ENCODE peak calls at places on chromosomes 13 and 19, in five cellular contexts. X, M, I, C and B are unnamed samples.

GRCh38 chr19:17679526-17680234 is 8.5 kb downstream of the UNC13A start:
- DNase-seq in X (no peak), M (no peak), I (peak; percentile 43), C (peak; percentile 37), B (no peak)

GRCh38 chr19:53877361-53877766 is 4.6 kb upstream of the PRKCG start:
- DNase-seq in X (no peak), M (no peak), I (no peak), C (peak; percentile 34), B (no peak)

GRCh38 chr13:40992678-40993077 is 26.4 kb downstream of the ELF1 start:
- DNase-seq in X (no peak), M (no peak), I (no peak), C (no peak), B (no peak)

GRCh38 chr19:19171821-19172532 is 1.9 kb upstream of the MEF2B start:
- DNase-seq in X (no peak), M (no peak), I (no peak), C (peak; percentile 61), B (no peak)

GRCh38 chr13:85148009-85148408 is 651.2 kb downstream of the SLITRK6 start:
- DNase-seq in X (no peak), M (no peak), I (peak; percentile 87), C (peak; percentile 24), B (no peak)

GRCh38 chr13:68984688-68985319 is 1122.8 kb upstream of the ATXN8OS start:
- DNase-seq in X (no peak), M (no peak), I (no peak), C (no peak), B (no peak)

GRCh38 chr13:72390909-72391308 is 336.5 kb downstream of the MZT1 start:
- DNase-seq in X (no peak), M (peak; percentile 48), I (no peak), C (no peak), B (no peak)

GRCh38 chr13:95385373-95385772 is 84.1 kb upstream of the ABCC4 start:
- DNase-seq in X (no peak), M (no peak), I (no peak), C (no peak), B (no peak)

GRCh38 chr19:18915639-18916038 is 3.5 kb downstream of the COPE start:
- DNase-seq in X (no peak), M (peak; percentile 50), I (peak; percentile 69), C (peak; percentile 72), B (no peak)

GRCh38 chr13:51148952-51149573 is 38.0 kb upstream of the C13orf42 start:
- DNase-seq in X (no peak), M (peak; percentile 34), I (peak; percentile 82), C (peak; percentile 91), B (peak; percentile 38)

GRCh38 chr13:99875391-99875790 is 96.2 kb downstream of the ZIC5 start:
- DNase-seq in X (no peak), M (no peak), I (no peak), C (no peak), B (no peak)

GRCh38 chr19:32914879-32915278 is 45.3 kb upstream of the SLC7A9 start:
- DNase-seq in X (no peak), M (no peak), I (no peak), C (no peak), B (no peak)

GRCh38 chr19:49231389-49231788 is 73.8 kb downstream of the TRPM4 start:
- DNase-seq in X (no peak), M (no peak), I (no peak), C (no peak), B (no peak)

GRCh38 chr13:27968316-27969072 is 621 bp downstream of the CDX2 start:
- DNase-seq in X (no peak), M (no peak), I (peak; percentile 77), C (peak; percentile 72), B (no peak)

GRCh38 chr13:25170554-25171107 is 1.5 kb downstream of the AMER2 start:
- DNase-seq in X (no peak), M (no peak), I (peak; percentile 67), C (peak; percentile 56), B (no peak)

GRCh38 chr19:17489392-17490030 is 19.2 kb downstream of the SLC27A1 start:
- DNase-seq in X (no peak), M (no peak), I (no peak), C (peak; percentile 41), B (no peak)

GRCh38 chr19:18436651-18437478 is 1.1 kb downstream of the ISYNA1 start:
- DNase-seq in X (no peak), M (no peak), I (peak; percentile 92), C (peak; percentile 96), B (peak; percentile 85)

GRCh38 chr13:98155475-98156111 is 12.7 kb downstream of the FARP1 start:
- DNase-seq in X (no peak), M (no peak), I (no peak), C (no peak), B (no peak)

GRCh38 chr13:44573790-44574465 is 2.2 kb downstream of the TSC22D1 start:
- DNase-seq in X (no peak), M (no peak), I (peak; percentile 60), C (peak; percentile 70), B (no peak)

GRCh38 chr19:38684078-38684861 is 36.8 kb downstream of the ACTN4 start:
- DNase-seq in X (peak; percentile 43), M (peak; percentile 93), I (no peak), C (no peak), B (peak; percentile 88)

GRCh38 chr13:48595330-48596127 is 58.2 kb upstream of the CYSLTR2 start:
- DNase-seq in X (no peak), M (peak; percentile 50), I (peak; percentile 45), C (peak; percentile 68), B (peak; percentile 66)

GRCh38 chr19:8244442-8244841 is 35.3 kb downstream of the CERS4 start:
- DNase-seq in X (no peak), M (no peak), I (no peak), C (no peak), B (no peak)

GRCh38 chr13:29679357-29680050 is 84.0 kb upstream of the SLC7A1 start:
- DNase-seq in X (no peak), M (no peak), I (no peak), C (no peak), B (peak; percentile 36)

GRCh38 chr19:16922949-16923348 is 34.1 kb downstream of the F2RL3 start:
- DNase-seq in X (no peak), M (no peak), I (no peak), C (no peak), B (no peak)

GRCh38 chr19:34645551-34645950 is 31.4 kb downstream of the SCGB2B2 start:
- DNase-seq in X (no peak), M (no peak), I (no peak), C (no peak), B (no peak)

DNA sequence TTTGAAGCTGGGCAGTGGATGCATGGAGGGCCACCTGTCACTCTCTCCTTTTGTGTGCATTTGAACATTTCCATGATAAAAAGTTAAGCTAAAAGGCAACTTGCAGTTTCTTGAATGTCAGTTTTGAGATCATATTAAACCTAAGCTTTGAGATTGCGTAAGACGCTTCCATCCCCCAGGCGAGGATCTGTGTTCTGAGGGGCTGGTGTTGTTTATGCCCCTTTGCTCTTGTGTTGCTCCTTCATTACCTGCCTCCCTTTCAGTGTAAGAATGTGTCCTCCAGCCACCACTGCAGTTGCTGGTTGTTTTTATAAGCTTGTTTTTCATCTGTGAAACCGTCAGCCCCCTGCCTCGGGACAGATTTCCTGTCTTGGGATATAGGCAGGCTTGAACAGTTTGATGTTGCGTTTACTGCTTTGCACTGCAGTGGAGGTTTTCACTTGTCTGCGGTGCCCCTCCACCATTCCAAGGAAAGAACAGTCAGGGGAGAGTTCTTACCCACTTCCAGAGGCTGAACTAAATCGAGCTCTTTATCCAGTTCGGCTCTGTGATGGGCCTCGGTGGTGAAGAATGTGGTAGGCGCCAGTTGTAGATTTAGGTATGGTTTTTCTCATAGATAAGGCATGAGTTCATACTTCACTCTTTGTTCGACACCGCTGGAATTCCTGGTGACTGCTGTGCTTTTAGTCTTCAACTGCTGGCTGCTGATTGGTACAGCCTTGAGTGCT is 96.8 kb downstream of the ARHGEF7 start:
- DNase-seq in X (no peak), M (no peak), I (peak; percentile 70), C (peak; percentile 67), B (no peak)
- H3K27ac ChIP-seq in X (peak overlapping the region; percentile 39), M (no peak overlapping the region), I (peak overlapping the region; percentile 32), C (peak overlapping the region; percentile 81), B (no peak overlapping the region)

GRCh38 chr19:11252665-11253355 is 9.5 kb downstream of the DOCK6 start:
- DNase-seq in X (no peak), M (no peak), I (no peak), C (peak; percentile 17), B (no peak)
- H3K27ac ChIP-seq in X (no peak overlapping the region), M (no peak overlapping the region), I (no peak overlapping the region), C (no peak overlapping the region), B (peak overlapping the region; percentile 42)

DNA sequence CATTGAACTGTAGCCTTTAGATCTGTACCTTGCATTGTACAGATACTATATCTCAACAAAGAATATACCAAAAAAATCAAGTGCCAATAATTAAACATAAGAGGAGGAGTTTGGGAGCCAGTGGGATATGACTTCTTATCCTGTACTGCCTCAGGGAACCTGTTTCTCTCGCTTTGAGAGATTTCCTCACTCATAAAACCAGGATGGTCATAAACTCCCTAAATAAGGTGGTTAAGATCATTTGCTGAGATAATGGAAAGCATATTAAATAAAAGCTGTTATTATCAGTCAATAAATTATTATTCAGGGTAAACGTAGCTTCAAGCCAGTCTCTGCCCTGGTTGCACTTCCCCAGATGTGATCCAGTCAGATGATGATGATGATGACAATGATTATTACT is 17.0 kb downstream of the OPA3 start:
- DNase-seq in X (no peak), M (no peak), I (no peak), C (no peak), B (no peak)
- H3K27ac ChIP-seq in X (no peak overlapping the region), M (no peak overlapping the region), I (no peak overlapping the region), C (no peak overlapping the region), B (no peak overlapping the region)

DNA sequence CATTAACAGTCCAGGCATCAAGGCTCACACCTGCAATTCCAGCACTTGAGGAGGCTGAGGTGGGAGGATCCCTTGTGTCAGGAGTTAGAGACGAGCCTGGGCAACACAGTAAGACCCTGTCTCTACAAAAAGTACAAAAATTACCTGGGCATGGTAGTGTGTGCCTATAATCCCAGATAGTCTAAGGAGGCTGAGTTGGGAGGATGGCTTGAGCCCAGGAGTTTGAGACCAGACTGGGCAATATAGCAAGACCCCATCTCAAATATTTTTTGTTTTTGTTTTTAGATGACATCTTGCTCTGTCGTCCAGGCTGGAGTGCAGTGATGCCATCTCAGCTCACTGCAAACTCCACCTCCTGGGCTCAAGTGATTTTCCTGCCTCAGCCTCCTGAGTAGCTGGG is 40.1 kb upstream of the ONECUT3 start:
- DNase-seq in X (no peak), M (no peak), I (no peak), C (no peak), B (no peak)
- H3K27ac ChIP-seq in X (no peak overlapping the region), M (no peak overlapping the region), I (no peak overlapping the region), C (no peak overlapping the region), B (no peak overlapping the region)